ENCODE peak calls at places on chromosomes 6 and 20, in seven cellular contexts. B is NCI-H774; T is heart left ventricle; U is tibial nerve; W is pancreas; O is activated naive CD8-positive, alpha-beta T cell treated with anti-CD3 and anti-CD28 coated beads, Interleukin-2, amount 50 U/mL, for 24 hours; Q is stimulated activated effector memory CD8-positive, alpha-beta T cell treated with anti-CD3 and anti-CD28 coated beads, Interleukin-12 subunit alpha, Interleukin-12 subunit beta, amount 100 ng/mL, for 72 hours. K is an unnamed sample.

GRCh38 chr6:144683216-144684070 is 398.3 kb downstream of the UTRN start:
- DNase-seq in B (no peak), U (no peak), Q (no peak), T (no peak), O (no peak), W (no peak), K (no peak)

GRCh38 chr6:158879180-158879579 is 60.0 kb upstream of the EZR start:
- DNase-seq in U (no peak), W (no peak), B (no peak), T (no peak), O (peak; percentile 59), Q (peak; percentile 49), K (no peak)

GRCh38 chr6:15961630-15962448 is 167.0 kb upstream of the MYLIP start:
- DNase-seq in B (no peak), Q (no peak), O (no peak), W (no peak), T (no peak), U (no peak), K (no peak)

GRCh38 chr6:44535446-44535845 is 147.9 kb downstream of the CDC5L start:
- DNase-seq in W (no peak), B (no peak), U (no peak), O (no peak), T (no peak), Q (no peak), K (no peak)

GRCh38 chr6:1238040-1238439 is 73.9 kb upstream of the FOXQ1 start:
- DNase-seq in O (no peak), W (no peak), U (no peak), Q (no peak), T (no peak), B (no peak), K (no peak)

GRCh38 chr6:33632603-33633039 is 11.5 kb downstream of the ITPR3 start:
- DNase-seq in U (peak; percentile 41), W (peak; percentile 65), Q (no peak), T (no peak), B (no peak), O (peak; percentile 55), K (no peak)

GRCh38 chr20:57718490-57719009 is 8.7 kb upstream of the PMEPA1 start:
- DNase-seq in Q (peak; percentile 71), O (peak; percentile 92), T (peak; percentile 97), U (peak; percentile 97), B (peak; percentile 34), W (peak; percentile 94), K (peak; percentile 84)

GRCh38 chr6:116648161-116648560 is 20.4 kb downstream of the ZUP1 start:
- DNase-seq in T (no peak), W (no peak), B (no peak), Q (no peak), U (no peak), O (no peak), K (no peak)

GRCh38 chr20:14919473-14920157 is 582.2 kb upstream of the FLRT3 start:
- DNase-seq in W (peak; percentile 37), Q (no peak), U (no peak), T (no peak), O (no peak), B (peak; percentile 51), K (peak; percentile 87)

GRCh38 chr6:142867355-142867801 is 77.6 kb downstream of the HIVEP2 start:
- DNase-seq in W (no peak), Q (no peak), T (no peak), U (no peak), O (no peak), B (no peak), K (no peak)

GRCh38 chr20:41074441-41074840 is 45.8 kb downstream of the TOP1 start:
- DNase-seq in O (no peak), Q (no peak), U (no peak), B (no peak), W (no peak), T (no peak), K (no peak)

GRCh38 chr20:3795511-3796468 is at the start of gene CDC25B:
- DNase-seq in U (peak; percentile 96), B (peak; percentile 90), Q (peak; percentile 75), W (peak; percentile 90), O (peak; percentile 92), T (peak; percentile 96), K (peak; percentile 93)

GRCh38 chr20:8424010-8424409 is 291.9 kb downstream of the PLCB1 start:
- DNase-seq in O (no peak), B (no peak), Q (no peak), U (no peak), W (no peak), T (no peak), K (no peak)

GRCh38 chr6:3045369-3045768 is 22.9 kb upstream of the RIPK1 start:
- DNase-seq in W (peak; percentile 45), U (no peak), B (peak; percentile 63), T (no peak), Q (no peak), O (no peak), K (no peak)

GRCh38 chr20:57622579-57623381 is 2.6 kb upstream of the ZBP1 start:
- DNase-seq in B (no peak), O (peak; percentile 76), W (peak; percentile 58), T (peak; percentile 43), Q (peak; percentile 49), U (no peak), K (peak; percentile 5)

GRCh38 chr6:151806757-151807512 is 547 bp upstream of the ESR1 start:
- DNase-seq in U (no peak), Q (no peak), O (no peak), T (no peak), B (no peak), W (no peak), K (no peak)

GRCh38 chr20:23162887-23163286 is 76.8 kb upstream of the CD93 start:
- DNase-seq in W (no peak), O (no peak), B (no peak), Q (no peak), T (no peak), U (no peak), K (no peak)

GRCh38 chr20:36604952-36605308 is 649 bp upstream of the RAB5IF start:
- DNase-seq in Q (no peak), O (peak; percentile 58), T (peak; percentile 55), W (peak; percentile 40), U (peak; percentile 18), B (peak; percentile 23), K (no peak)

GRCh38 chr6:64930664-64931063 is 776.4 kb downstream of the EYS start:
- DNase-seq in O (no peak), U (no peak), B (peak; percentile 8), Q (no peak), T (no peak), W (no peak), K (no peak)

GRCh38 chr6:1931817-1932216 is 313.6 kb downstream of the GMDS start:
- DNase-seq in Q (no peak), T (no peak), O (no peak), W (no peak), U (no peak), B (no peak), K (no peak)

K was measured in NCI-H748 treated with DMSO at 0.1 percent for 48 hours.